ENCODE peak calls at places on chromosomes 6 and 20, in nine cellular contexts. Z is naive thymus-derived CD8-positive, alpha-beta T cell; G is GM20000; V is small intestine; O is OCI-LY7; H is GOT3; J is activated T-cell treated with anti-CD3 and anti-CD28 coated beads for 48 hours; L is lung microvascular endothelial cell; T is iPS-NIHi11. N is an unnamed sample.

GRCh38 chr6:36387440-36388303 is at the start of gene ETV7:
- DNase-seq in Z (peak), G (peak), V (peak), O (no peak), H (no peak), J (peak), L (peak), T (peak), N (peak)

GRCh38 chr20:32989507-32990283 is 14.5 kb downstream of the SUN5 start:
- DNase-seq in Z (no peak), G (no peak), V (no peak), O (no peak), H (no peak), J (no peak), L (no peak), T (no peak), N (no peak)

GRCh38 chr6:138493413-138493812 is 5.9 kb downstream of the NHSL1 start:
- DNase-seq in Z (no peak), G (no peak), V (peak), O (no peak), H (no peak), J (no peak), L (peak), T (peak), N (no peak)

GRCh38 chr20:34262488-34263288 is 21.5 kb downstream of the ASIP start:
- DNase-seq in Z (no peak), G (peak), V (peak), O (no peak), H (no peak), J (no peak), L (peak), T (no peak), N (no peak)

GRCh38 chr20:10369723-10370090 is 64.3 kb downstream of the MKKS start:
- DNase-seq in Z (no peak), G (no peak), V (peak), O (no peak), H (no peak), J (no peak), L (peak), T (no peak), N (no peak)

GRCh38 chr20:18388860-18389259 is 78.0 kb downstream of the DZANK1 start:
- DNase-seq in Z (no peak), G (no peak), V (peak), O (no peak), H (no peak), J (no peak), L (peak), T (no peak), N (no peak)

GRCh38 chr6:166308769-166309589 is 787 bp upstream of the PRR18 start:
- DNase-seq in Z (no peak), G (no peak), V (no peak), O (no peak), H (no peak), J (no peak), L (no peak), T (no peak), N (no peak)

GRCh38 chr20:1357921-1358671 is 29.2 kb upstream of the SDCBP2 start:
- DNase-seq in Z (no peak), G (no peak), V (no peak), O (no peak), H (no peak), J (no peak), L (no peak), T (no peak), N (no peak)

GRCh38 chr6:141981190-141981589 is 151.5 kb upstream of the GJE1 start:
- DNase-seq in Z (no peak), G (no peak), V (no peak), O (no peak), H (no peak), J (no peak), L (no peak), T (no peak), N (no peak)

GRCh38 chr6:163376167-163376566 is 38.4 kb upstream of the QKI start:
- DNase-seq in Z (no peak), G (no peak), V (no peak), O (no peak), H (no peak), J (no peak), L (no peak), T (no peak), N (no peak)

GRCh38 chr20:56974499-56975250 is 291.8 kb downstream of the BMP7 start:
- DNase-seq in Z (no peak), G (peak), V (peak), O (peak), H (no peak), J (peak), L (peak), T (peak), N (peak)

GRCh38 chr20:17822039-17822438 is 122.3 kb downstream of the BANF2 start:
- DNase-seq in Z (no peak), G (no peak), V (peak), O (peak), H (no peak), J (no peak), L (peak), T (no peak), N (no peak)

GRCh38 chr20:40325006-40325563 is 364.0 kb downstream of the MAFB start:
- DNase-seq in Z (no peak), G (no peak), V (no peak), O (no peak), H (no peak), J (no peak), L (no peak), T (no peak), N (no peak)

GRCh38 chr20:64142546-64142945 is 21.7 kb upstream of the MYT1 start:
- DNase-seq in Z (no peak), G (no peak), V (no peak), O (no peak), H (no peak), J (no peak), L (peak), T (no peak), N (no peak)

GRCh38 chr6:48859562-48859961 is 603.5 kb downstream of the MMUT start:
- DNase-seq in Z (no peak), G (no peak), V (no peak), O (no peak), H (no peak), J (no peak), L (no peak), T (no peak), N (no peak)

GRCh38 chr20:57155415-57155814 is 111.0 kb downstream of the BMP7 start:
- DNase-seq in Z (no peak), G (no peak), V (no peak), O (no peak), H (no peak), J (no peak), L (no peak), T (no peak), N (no peak)

GRCh38 chr6:161626132-161626676 is 352.3 kb upstream of the AGPAT4 start:
- DNase-seq in Z (no peak), G (no peak), V (no peak), O (no peak), H (no peak), J (no peak), L (no peak), T (no peak), N (no peak)

GRCh38 chr20:8076505-8077498 is 55.3 kb upstream of the PLCB1 start:
- DNase-seq in Z (no peak), G (no peak), V (no peak), O (no peak), H (no peak), J (no peak), L (no peak), T (no peak), N (no peak)

GRCh38 chr6:91045152-91045551 is 458.3 kb upstream of the MAP3K7 start:
- DNase-seq in Z (no peak), G (no peak), V (no peak), O (no peak), H (no peak), J (no peak), L (no peak), T (no peak), N (no peak)

GRCh38 chr20:55535366-55535765 is 470.0 kb downstream of the CBLN4 start:
- DNase-seq in Z (no peak), G (no peak), V (no peak), O (no peak), H (no peak), J (no peak), L (no peak), T (no peak), N (no peak)

GRCh38 chr6:41786451-41787218 is 859 bp upstream of the TOMM6 start:
- DNase-seq in Z (peak), G (peak), V (peak), O (peak), H (peak), J (peak), L (peak), T (peak), N (peak)

N was measured in stimulated activated CD4-positive, alpha-beta T cell treated with anti-CD3 and anti-CD28 coated beads, Interleukin-4, amount 100 ng/mL, for 48 hours.